ENCODE peak calls at places on chromosomes 5 and 9, in four cellular contexts. C is mammary epithelial cell, W is H1, X is PC-3. K is an unnamed sample.

GRCh38 chr9:118701985-118702384 is 667.2 kb downstream of the BRINP1 start:
- DNase-seq in X (no peak), C (no peak), W (no peak), K (no peak)

GRCh38 chr9:96462538-96462937 is 12.6 kb downstream of the HABP4 start:
- DNase-seq in W (no peak), X (no peak), C (no peak), K (no peak)

GRCh38 chr5:9302228-9302627 is 243.6 kb downstream of the SEMA5A start:
- DNase-seq in W (no peak), X (peak; percentile 35), C (no peak), K (peak; percentile 37)

GRCh38 chr9:119360237-119360636 is 9.0 kb downstream of the BRINP1 start:
- DNase-seq in C (no peak), X (no peak), W (no peak), K (no peak)

GRCh38 chr5:41270423-41271251 is 57.3 kb upstream of the C6 start:
- DNase-seq in C (peak; percentile 34), X (peak; percentile 85), W (no peak), K (peak; percentile 51)

GRCh38 chr5:157167219-157167621 is 1.2 kb upstream of the GARIN3 start:
- DNase-seq in C (peak; percentile 25), W (no peak), X (no peak), K (peak; percentile 66)

GRCh38 chr5:88502179-88503064 is 233.8 kb upstream of the TMEM161B start:
- DNase-seq in C (no peak), X (no peak), W (no peak), K (peak; percentile 28)

GRCh38 chr5:36068751-36069281 is 2.1 kb upstream of the UGT3A2 start:
- DNase-seq in X (no peak), W (no peak), C (no peak), K (no peak)

GRCh38 chr9:35729700-35730485 is 2.1 kb downstream of the TLN1 start:
- DNase-seq in W (no peak), C (peak; percentile 84), X (peak; percentile 86), K (peak; percentile 81)

GRCh38 chr5:170011751-170012150 is 31.5 kb upstream of the INSYN2B start:
- DNase-seq in X (no peak), C (peak; percentile 4), W (no peak), K (no peak)

GRCh38 chr5:131225282-131225974 is 38.4 kb upstream of the CDC42SE2 start:
- DNase-seq in W (no peak), X (no peak), C (no peak), K (no peak)

GRCh38 chr9:124007157-124007460 is 4.5 kb upstream of the LHX2 start:
- DNase-seq in C (no peak), X (no peak), W (no peak), K (no peak)

GRCh38 chr5:123089971-123090640 is 1.1 kb downstream of the PRDM6 start:
- DNase-seq in X (no peak), C (no peak), W (no peak), K (no peak)

GRCh38 chr5:58773744-58774441 is 191.0 kb downstream of the RAB3C start:
- DNase-seq in C (no peak), X (no peak), W (no peak), K (no peak)

GRCh38 chr5:143554918-143555477 is 151.5 kb upstream of the NR3C1 start:
- DNase-seq in C (no peak), X (no peak), W (no peak), K (peak; percentile 60)

GRCh38 chr5:97009212-97009898 is 73.5 kb downstream of the LNPEP start:
- DNase-seq in C (no peak), X (no peak), W (no peak), K (no peak)

GRCh38 chr5:68214472-68215207 is 916 bp upstream of the PIK3R1 start:
- DNase-seq in W (no peak), X (no peak), C (no peak), K (no peak)

GRCh38 chr5:119315516-119315949 is 40.3 kb upstream of the TNFAIP8 start:
- DNase-seq in C (peak; percentile 50), W (no peak), X (peak; percentile 44), K (no peak)

GRCh38 chr9:81369136-81369535 is 320.2 kb downstream of the TLE1 start:
- DNase-seq in C (no peak), W (no peak), X (no peak), K (no peak)

GRCh38 chr9:81361311-81361710 is 328.0 kb downstream of the TLE1 start:
- DNase-seq in C (no peak), W (no peak), X (no peak), K (no peak)

GRCh38 chr9:81363916-81364480 is 325.3 kb downstream of the TLE1 start:
- DNase-seq in C (no peak), W (no peak), X (no peak), K (peak; percentile 61)
- H2AFZ ChIP-seq in C (no peak overlapping the region), W (no peak overlapping the region), X (no peak overlapping the region), K (peak overlapping the region; percentile 45)

GRCh38 chr5:146620663-146621051 is 104.7 kb upstream of the GPR151 start:
- DNase-seq in C (no peak), X (no peak), W (peak; percentile 3), K (no peak)

GRCh38 chr5:146623657-146624056 is 107.7 kb upstream of the GPR151 start:
- DNase-seq in C (no peak), X (no peak), W (no peak), K (no peak)

GRCh38 chr5:146624179-146624578 is 108.2 kb upstream of the GPR151 start:
- DNase-seq in W (no peak), X (peak; percentile 10), C (no peak), K (no peak)

GRCh38 chr5:146623009-146623408 is 107.0 kb upstream of the GPR151 start:
- DNase-seq in X (no peak), W (no peak), C (no peak), K (no peak)

GRCh38 chr5:146622391-146622790 is 106.4 kb upstream of the GPR151 start:
- DNase-seq in X (peak; percentile 47), W (no peak), C (no peak), K (peak; percentile 5)
- TF ChIP-seq CTCF in X (peak; percentile 83), W (peak; percentile 30), C (peak; percentile 52), K (peak; percentile 41)

DNA sequence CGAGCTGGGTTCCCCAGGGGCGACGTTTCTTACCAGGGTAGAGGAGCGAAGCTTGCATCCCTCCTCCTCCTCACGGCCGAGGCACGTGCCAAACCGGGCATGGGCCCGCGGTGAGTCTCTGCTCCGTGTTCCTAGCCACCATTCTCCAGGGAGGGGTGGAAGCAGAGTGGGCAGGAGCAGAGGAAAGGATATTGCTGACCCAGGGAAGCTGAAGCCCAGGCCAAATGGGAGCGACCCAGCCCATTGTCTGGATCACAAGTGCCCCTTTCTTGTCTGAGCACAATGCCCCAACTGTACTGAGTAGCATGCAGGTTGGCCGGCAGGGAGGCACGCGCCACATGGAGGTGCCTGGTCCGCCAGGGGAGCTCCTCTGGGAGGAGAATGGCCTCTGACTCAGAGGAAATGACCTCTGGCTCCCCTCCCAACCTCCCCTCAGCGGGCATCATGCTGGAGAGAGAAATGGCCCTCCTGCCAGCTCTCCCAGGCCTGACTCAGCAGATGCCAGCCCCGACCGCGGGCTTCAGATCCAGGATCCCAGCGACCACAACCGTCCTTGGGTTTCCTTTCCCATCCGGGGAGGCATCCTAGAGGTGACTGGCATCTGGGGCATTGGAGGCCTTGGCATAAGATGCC is 1.1 kb downstream of the PRR7 start:
- DNase-seq in W (no peak), X (peak; percentile 95), C (peak; percentile 94), K (peak; percentile 60)
- H3K79me2 ChIP-seq in W (no peaks in the 10 kb centered on the region), X (peaks cover 48% of the 10 kb centered on the region), C (peaks cover 22% of the 10 kb centered on the region), K (no peaks in the 10 kb centered on the region)

DNA sequence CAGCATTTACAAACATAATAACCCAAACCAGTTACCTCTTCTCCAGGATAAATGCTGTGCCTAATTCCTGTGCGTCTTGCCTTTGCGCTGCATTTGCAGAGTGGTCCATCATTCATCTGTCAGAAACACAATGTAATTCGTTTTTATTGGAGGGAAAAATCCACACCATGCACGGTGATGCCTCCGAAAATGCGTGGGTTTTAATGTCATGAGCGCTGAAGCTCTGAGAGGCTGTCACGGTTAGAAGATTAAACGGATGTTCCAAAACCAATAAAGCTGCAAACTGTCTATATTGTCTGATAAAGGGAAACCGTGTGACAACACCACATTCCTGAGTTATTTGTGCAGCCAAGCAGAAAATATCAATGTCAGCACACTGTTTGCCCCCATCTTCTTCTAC is 27.4 kb downstream of the DROSHA start:
- DNase-seq in W (no peak), X (no peak), C (no peak), K (no peak)
- H2AFZ ChIP-seq in W (no peak overlapping the region), X (no peak overlapping the region), C (no peak overlapping the region), K (no peak overlapping the region)

GRCh38 chr9:136133191-136133958 is 14.7 kb upstream of the TMEM250 start:
- DNase-seq in W (no peak), C (no peak), X (no peak), K (no peak)
- TF ChIP-seq CTCF in W (peak; percentile 67), C (peak; percentile 46), X (peak; percentile 44), K (no peak)

GRCh38 chr9:37146372-37146771 is 26.0 kb downstream of the ZCCHC7 start:
- DNase-seq in W (no peak), C (no peak), X (no peak), K (no peak)

GRCh38 chr9:37144762-37145161 is 24.4 kb downstream of the ZCCHC7 start:
- DNase-seq in C (no peak), W (no peak), X (no peak), K (peak; percentile 41)

DNA sequence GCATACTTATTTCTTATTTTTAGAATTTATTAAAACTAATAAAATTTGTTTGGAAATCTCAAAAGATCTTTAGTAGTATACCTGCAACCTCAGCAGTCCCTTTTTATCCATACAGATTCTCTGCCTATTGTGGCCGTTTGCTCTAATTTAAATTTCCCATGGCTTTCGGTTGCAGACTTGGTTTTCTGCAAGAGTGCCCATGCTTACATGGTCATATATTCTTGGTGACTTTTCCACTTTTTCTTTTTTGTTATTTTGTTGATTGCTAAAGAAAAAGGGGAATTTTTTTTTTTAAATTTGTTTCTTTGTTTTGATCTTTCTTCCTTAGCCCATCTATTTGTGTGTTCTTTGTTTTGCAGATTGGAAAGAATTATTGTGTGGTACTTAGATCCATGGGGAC is 20.6 kb downstream of the ZCCHC7 start:
- DNase-seq in W (no peak), X (no peak), C (no peak), K (no peak)
- H3K79me2 ChIP-seq in W (peaks cover 56% of the 10 kb centered on the region), X (peaks cover 20% of the 10 kb centered on the region), C (peaks cover 40% of the 10 kb centered on the region), K (peaks cover 20% of the 10 kb centered on the region)

DNA sequence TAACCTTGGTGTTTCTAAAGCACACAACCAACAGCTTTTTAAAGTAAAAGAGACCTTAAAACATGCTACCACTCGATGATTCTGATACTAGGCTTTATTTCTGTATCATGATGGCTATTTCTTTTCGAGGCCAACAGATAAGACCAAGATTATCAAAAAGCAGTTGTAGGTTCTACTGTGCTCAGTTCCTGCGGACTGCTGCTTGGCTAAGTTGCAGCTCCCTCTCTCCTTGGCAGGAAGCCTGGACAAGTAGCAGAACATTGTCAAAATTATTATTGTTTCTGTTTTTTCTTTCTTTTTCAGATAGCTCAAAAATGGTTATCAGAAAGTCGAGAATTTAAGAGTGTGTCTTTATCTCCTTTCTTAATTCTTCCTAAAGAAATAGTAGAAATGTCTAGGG is 607.6 kb downstream of the PTPRD start:
- DNase-seq in W (no peak), X (no peak), C (no peak), K (no peak)
- H2AFZ ChIP-seq in W (peak overlapping the region; percentile 63), X (no peak overlapping the region), C (no peak overlapping the region), K (no peak overlapping the region)

GRCh38 chr5:60687927-60688720 is 11.8 kb downstream of the DEPDC1B start:
- DNase-seq in X (peak; percentile 39), C (peak; percentile 52), W (no peak), K (peak; percentile 21)
- TF ChIP-seq CTCF in X (peak; percentile 29), C (peak; percentile 62), W (peak; percentile 43), K (peak; percentile 42)